ENCODE peak calls at places on chromosomes 6 and 20, in eight cellular contexts. P is iPS-NIHi11, J is anterior cingulate cortex, R is A172, K is M059J, A is heart right ventricle, L is NCI-H1105, M is NT2/D1. O is an unnamed sample.

GRCh38 chr20:61502433-61502832 is 250.4 kb downstream of the CDH4 start:
- DNase-seq in P (no peak), J (no peak), R (no peak), K (peak; percentile 31), A (no peak), L (no peak), M (no peak), O (no peak)

GRCh38 chr20:44180814-44181213 is 6.2 kb downstream of the JPH2 start:
- DNase-seq in P (peak; percentile 55), J (no peak), R (no peak), K (no peak), A (peak; percentile 53), L (no peak), M (peak; percentile 62), O (no peak)

GRCh38 chr6:100099189-100100074 is 105.4 kb upstream of the MCHR2 start:
- DNase-seq in P (no peak), J (no peak), R (peak; percentile 10), K (peak; percentile 27), A (no peak), L (peak; percentile 45), M (no peak), O (no peak)

GRCh38 chr6:113909224-113909856 is 52.2 kb downstream of the MARCKS start:
- DNase-seq in P (peak; percentile 66), J (no peak), R (peak; percentile 41), K (peak; percentile 70), A (no peak), L (peak; percentile 50), M (peak; percentile 32), O (no peak)

GRCh38 chr6:3125832-3126231 is 7.3 kb downstream of the BPHL start:
- DNase-seq in P (no peak), J (no peak), R (no peak), K (no peak), A (no peak), L (no peak), M (no peak), O (no peak)

GRCh38 chr6:82711105-82711829 is 347.6 kb downstream of the TPBG start:
- DNase-seq in P (no peak), J (peak; percentile 22), R (no peak), K (no peak), A (no peak), L (no peak), M (no peak), O (no peak)

GRCh38 chr20:9068896-9069663 is at the start of gene PLCB4:
- DNase-seq in P (peak; percentile 65), J (no peak), R (peak; percentile 67), K (peak; percentile 90), A (peak; percentile 52), L (peak; percentile 48), M (no peak), O (no peak)

GRCh38 chr6:3226422-3227362 is 761 bp downstream of the TUBB2B start:
- DNase-seq in P (peak; percentile 69), J (peak; percentile 45), R (no peak), K (peak; percentile 77), A (peak; percentile 30), L (peak; percentile 46), M (no peak), O (no peak)

GRCh38 chr6:157946865-157947532 is 34.7 kb upstream of the SYNJ2 start:
- DNase-seq in P (peak; percentile 43), J (peak; percentile 27), R (no peak), K (peak; percentile 40), A (no peak), L (no peak), M (no peak), O (no peak)

GRCh38 chr6:150579611-150580010 is 20.1 kb upstream of the PLEKHG1 start:
- DNase-seq in P (no peak), J (peak; percentile 7), R (no peak), K (no peak), A (peak; percentile 39), L (no peak), M (no peak), O (no peak)

GRCh38 chr6:16922282-16922681 is 161.0 kb upstream of the ATXN1 start:
- DNase-seq in P (no peak), J (no peak), R (no peak), K (no peak), A (no peak), L (no peak), M (no peak), O (no peak)

O was measured in lung.